ENCODE peak calls at places on chromosomes 16 and 17, in four cellular contexts. One of them, this sample, is unnamed.
A peak's percentile ranks its signal among the peaks of the same experiment; 100 is the strongest.

GRCh38 chr16:81478876-81479496 is 34.4 kb downstream of the CMIP start:
- DNase-seq in activated effector memory CD4-positive, alpha-beta T cell treated with Interleukin-2 at 50 U/mL for 16 hours: no peak
- DNase-seq in heart right ventricle: no peak
- DNase-seq in NCI-H1092 treated with DMSO at 0.1 percent for 48 hours: no peak
- DNase-seq in this sample: no peak

GRCh38 chr16:2295056-2295798 is 27.3 kb upstream of the RNPS1 start:
- DNase-seq in activated effector memory CD4-positive, alpha-beta T cell treated with Interleukin-2 at 50 U/mL for 16 hours: no peak
- DNase-seq in NCI-H1092 treated with DMSO at 0.1 percent for 48 hours: no peak
- DNase-seq in heart right ventricle: no peak
- DNase-seq in this sample: no peak

GRCh38 chr16:80989801-80990200 is 16.9 kb downstream of the CMC2 start:
- DNase-seq in NCI-H1092 treated with DMSO at 0.1 percent for 48 hours: no peak
- DNase-seq in activated effector memory CD4-positive, alpha-beta T cell treated with Interleukin-2 at 50 U/mL for 16 hours: no peak
- DNase-seq in heart right ventricle: no peak
- DNase-seq in this sample: no peak

GRCh38 chr17:83055911-83056582 is 23.4 kb upstream of the METRNL start:
- DNase-seq in activated effector memory CD4-positive, alpha-beta T cell treated with Interleukin-2 at 50 U/mL for 16 hours: no peak
- DNase-seq in heart right ventricle: no peak
- DNase-seq in NCI-H1092 treated with DMSO at 0.1 percent for 48 hours: no peak
- DNase-seq in this sample: no peak

GRCh38 chr16:24670623-24671454 is 58.6 kb upstream of the TNRC6A start:
- DNase-seq in NCI-H1092 treated with DMSO at 0.1 percent for 48 hours: peak; percentile 93
- DNase-seq in heart right ventricle: peak; percentile 55
- DNase-seq in activated effector memory CD4-positive, alpha-beta T cell treated with Interleukin-2 at 50 U/mL for 16 hours: no peak
- DNase-seq in this sample: no peak

GRCh38 chr17:4332296-4332970 is 34.0 kb downstream of the UBE2G1 start:
- DNase-seq in heart right ventricle: no peak
- DNase-seq in NCI-H1092 treated with DMSO at 0.1 percent for 48 hours: no peak
- DNase-seq in activated effector memory CD4-positive, alpha-beta T cell treated with Interleukin-2 at 50 U/mL for 16 hours: no peak
- DNase-seq in this sample: no peak

GRCh38 chr17:43671075-43671692 is 9.5 kb upstream of the MEOX1 start:
- DNase-seq in heart right ventricle: no peak
- DNase-seq in activated effector memory CD4-positive, alpha-beta T cell treated with Interleukin-2 at 50 U/mL for 16 hours: no peak
- DNase-seq in NCI-H1092 treated with DMSO at 0.1 percent for 48 hours: peak; percentile 86
- DNase-seq in this sample: no peak

GRCh38 chr17:77105706-77106105 is 35.1 kb upstream of the SEC14L1 start:
- DNase-seq in activated effector memory CD4-positive, alpha-beta T cell treated with Interleukin-2 at 50 U/mL for 16 hours: no peak
- DNase-seq in heart right ventricle: no peak
- DNase-seq in NCI-H1092 treated with DMSO at 0.1 percent for 48 hours: no peak
- DNase-seq in this sample: no peak

This sample was measured in chondrocyte.